ENCODE peak calls at places on chromosomes 6 and 20, in four cellular contexts. H is transverse colon, X is astrocyte, S is heart right ventricle. M is an unnamed sample.

GRCh38 chr6:158999154-158999668 is 791 bp downstream of the RSPH3 start:
- DNase-seq in S (no peak), X (peak; percentile 3), H (no peak), M (no peak)

GRCh38 chr20:32820698-32821378 is 1.1 kb downstream of the MAPRE1 start:
- DNase-seq in H (peak; percentile 11), X (no peak), S (no peak), M (peak; percentile 34)

GRCh38 chr20:58853466-58853865 is 950 bp downstream of the GNAS start:
- DNase-seq in H (no peak), S (no peak), X (no peak), M (no peak)

GRCh38 chr20:40489886-40490285 is 199.2 kb downstream of the MAFB start:
- DNase-seq in H (no peak), X (peak; percentile 46), S (no peak), M (no peak)

GRCh38 chr6:35804996-35805736 is at the start of gene LHFPL5:
- DNase-seq in H (peak; percentile 34), S (peak; percentile 16), X (no peak), M (peak; percentile 92)

GRCh38 chr6:156024339-156024738 is 568.7 kb upstream of the NOX3 start:
- DNase-seq in H (no peak), X (no peak), S (no peak), M (no peak)

GRCh38 chr6:117817992-117818391 is 89.1 kb upstream of the SLC35F1 start:
- DNase-seq in X (no peak), H (no peak), S (no peak), M (no peak)

GRCh38 chr6:84652356-84653026 is 111.9 kb downstream of the TBX18 start:
- DNase-seq in X (peak; percentile 92), S (no peak), H (no peak), M (no peak)

GRCh38 chr6:73710470-73710869 is 14.5 kb downstream of the CD109 start:
- DNase-seq in X (peak; percentile 78), S (no peak), H (no peak), M (no peak)

GRCh38 chr20:46681032-46681854 is 8.0 kb downstream of the TP53RK start:
- DNase-seq in X (no peak), H (peak; percentile 70), S (peak; percentile 40), M (peak; percentile 76)

GRCh38 chr20:46683620-46683938 is 5.7 kb downstream of the TP53RK start:
- DNase-seq in H (no peak), X (no peak), S (no peak), M (no peak)

GRCh38 chr20:46683939-46684750 is 5.1 kb downstream of the TP53RK start:
- DNase-seq in H (no peak), S (peak; percentile 38), X (peak; percentile 52), M (peak; percentile 81)

GRCh38 chr20:46682063-46682821 is 7.0 kb downstream of the TP53RK start:
- DNase-seq in X (no peak), S (no peak), H (no peak), M (peak; percentile 24)

GRCh38 chr20:46683068-46683477 is 6.2 kb downstream of the TP53RK start:
- DNase-seq in X (no peak), H (no peak), S (no peak), M (no peak)
- H3K4me1 ChIP-seq in X (peaks cover 11% of the 10 kb centered on the region), H (peaks cover 25% of the 10 kb centered on the region), S (peaks cover 65% of the 10 kb centered on the region), M (peaks cover 27% of the 10 kb centered on the region)

DNA sequence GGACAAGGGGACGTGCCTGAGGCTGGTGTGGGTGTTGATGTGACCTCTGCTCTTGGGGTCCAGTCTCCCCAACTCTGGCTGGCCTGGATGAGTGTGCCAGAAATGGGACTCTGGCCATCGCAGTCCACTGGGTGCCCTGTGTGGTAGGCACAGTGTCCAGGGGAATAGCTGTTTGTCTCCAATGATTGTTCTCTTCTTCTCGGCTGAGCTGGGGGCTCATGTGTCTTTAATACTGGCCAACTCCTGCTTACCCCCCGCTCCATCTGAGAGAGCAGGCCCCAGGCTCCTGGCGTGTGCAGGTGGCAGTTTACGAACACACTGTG is 45.0 kb downstream of the RBM38 start:
- DNase-seq in X (no peak), S (no peak), H (no peak), M (no peak)
- H3K27ac ChIP-seq in X (no peak overlapping the region), S (peak overlapping the region; percentile 59), H (no peak overlapping the region), M (no peak overlapping the region)

GRCh38 chr20:52060794-52061714 is 130.5 kb downstream of the ZFP64 start:
- DNase-seq in S (no peak), X (no peak), H (no peak), M (peak; percentile 81)
- TF ChIP-seq CTCF in S (peak; percentile 47), X (no peak), H (no peak), M (peak; percentile 72)

DNA sequence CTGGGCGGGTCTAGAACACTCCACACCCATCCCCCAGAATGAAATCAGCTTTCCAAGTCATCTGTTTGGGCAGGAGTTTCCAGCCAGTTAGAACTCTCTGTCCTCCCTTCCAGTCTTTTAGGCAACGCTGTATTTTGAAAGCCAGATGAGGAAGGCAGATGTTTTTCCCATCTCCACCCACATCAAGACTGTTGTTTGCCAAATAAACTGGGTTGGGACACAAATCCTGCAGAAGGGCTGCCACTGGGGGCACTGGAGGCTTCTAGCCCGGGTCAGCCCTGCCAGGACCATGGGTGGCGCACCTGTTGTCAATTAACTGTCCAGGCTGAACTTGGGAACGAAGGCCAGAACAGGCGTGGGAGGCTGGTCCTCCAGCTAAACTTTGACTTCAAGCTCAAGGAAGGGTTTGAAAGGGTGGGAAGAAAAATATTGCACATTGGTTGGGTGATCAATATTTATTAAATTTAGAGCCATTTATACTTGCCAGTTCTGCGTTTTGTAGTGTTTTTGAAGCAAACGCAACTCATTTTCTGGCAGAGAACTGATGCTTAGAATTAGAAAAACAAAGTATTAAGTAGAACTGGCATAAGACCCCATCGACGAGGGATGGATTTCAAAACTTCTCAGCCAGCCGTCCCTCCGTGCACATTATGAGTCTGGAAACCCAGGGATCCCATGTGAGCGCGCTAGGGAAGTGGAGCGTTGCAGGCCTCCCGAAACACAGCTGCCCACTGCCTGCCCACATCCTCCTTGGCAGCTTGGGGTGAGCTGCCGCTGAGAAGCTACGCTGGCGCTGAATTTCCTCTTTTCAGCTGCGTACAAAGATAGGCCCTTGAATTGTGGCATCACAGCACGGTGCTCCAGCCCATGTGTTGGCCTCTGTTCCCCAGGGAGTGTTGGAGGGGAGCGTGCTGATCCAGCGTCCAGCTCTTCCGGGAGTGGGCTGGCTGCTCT is 297.4 kb downstream of the QKI start:
- DNase-seq in H (peak; percentile 64), S (peak; percentile 83), X (no peak), M (no peak)
- H3K4me1 ChIP-seq in H (no peaks in the 10 kb centered on the region), S (peaks cover 61% of the 10 kb centered on the region), X (no peaks in the 10 kb centered on the region), M (no peaks in the 10 kb centered on the region)

DNA sequence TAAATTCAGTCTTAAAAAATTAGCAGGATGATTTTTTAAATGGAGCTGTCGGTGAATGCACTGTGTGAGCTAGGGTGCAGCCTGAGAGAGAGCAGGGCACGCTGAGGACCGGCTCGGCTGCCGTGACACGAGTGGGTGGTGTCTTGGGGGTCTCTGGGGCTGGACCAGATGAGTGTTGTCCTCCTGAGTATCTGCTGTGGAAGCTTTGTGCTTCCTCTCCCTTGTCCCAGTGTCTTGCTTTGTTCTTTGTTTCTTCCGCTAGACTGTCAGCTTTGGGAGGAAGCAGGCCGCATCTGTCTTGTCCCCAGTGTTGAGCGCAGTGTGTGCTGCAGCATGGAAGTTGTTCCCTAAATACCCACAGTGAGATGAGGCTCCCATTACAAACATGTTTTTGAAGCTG is 89.4 kb downstream of the RTN4IP1 start:
- DNase-seq in S (no peak), H (no peak), X (no peak), M (peak; percentile 47)
- H3K27ac ChIP-seq in S (peak overlapping the region; percentile 54), H (no peak overlapping the region), X (no peak overlapping the region), M (no peak overlapping the region)

GRCh38 chr20:35341366-35342028 is 49.3 kb upstream of the FAM83C start:
- DNase-seq in X (peak; percentile 77), S (no peak), H (no peak), M (no peak)

GRCh38 chr20:35345189-35345588 is 53.0 kb upstream of the FAM83C start:
- DNase-seq in H (no peak), X (no peak), S (no peak), M (no peak)

GRCh38 chr20:35344354-35344837 is 52.2 kb upstream of the FAM83C start:
- DNase-seq in H (peak; percentile 65), S (peak; percentile 16), X (peak; percentile 88), M (no peak)

GRCh38 chr20:35340436-35340835 is 48.2 kb upstream of the FAM83C start:
- DNase-seq in X (no peak), S (no peak), H (no peak), M (no peak)

DNA sequence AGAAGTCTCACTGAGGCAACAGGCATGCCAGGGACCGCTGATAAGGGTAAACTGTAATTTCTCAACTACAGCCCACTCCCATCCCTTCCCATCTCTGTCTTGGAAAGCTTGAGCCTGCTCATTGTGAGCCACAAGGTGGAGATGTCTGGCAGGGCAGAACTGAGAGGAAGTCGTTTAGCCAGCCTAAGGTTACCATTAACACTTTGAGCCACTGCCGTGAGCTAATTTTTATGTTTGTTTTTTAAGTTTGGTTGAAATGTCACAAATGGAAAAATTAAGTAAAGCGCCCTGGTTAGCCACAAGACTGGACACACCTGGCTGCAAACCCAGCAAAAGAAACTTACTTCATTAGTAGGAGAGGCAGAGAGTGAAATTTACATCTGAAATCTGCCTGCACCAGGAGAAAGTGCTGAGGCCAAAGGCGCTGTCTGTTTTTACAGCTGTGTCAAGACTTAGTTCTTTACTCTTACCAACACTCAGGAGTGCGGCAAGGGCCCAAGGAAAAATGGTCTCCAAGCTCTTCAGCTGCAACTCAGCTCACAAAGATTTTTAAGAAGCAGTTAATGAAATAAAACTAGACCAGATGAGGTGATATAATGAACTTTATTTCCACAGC is 50.0 kb upstream of the FAM83C start:
- DNase-seq in H (no peak), S (no peak), X (peak; percentile 54), M (peak; percentile 27)
- TF ChIP-seq CTCF in H (peak; percentile 14), S (peak; percentile 21), X (no peak), M (peak; percentile 40)

GRCh38 chr20:37363221-37364012 is 17.5 kb downstream of the SRC start:
- DNase-seq in X (no peak), H (no peak), S (no peak), M (no peak)

GRCh38 chr20:37364927-37365272 is 19.0 kb downstream of the SRC start:
- DNase-seq in H (no peak), S (no peak), X (no peak), M (no peak)

GRCh38 chr20:37362821-37363220 is 16.9 kb downstream of the SRC start:
- DNase-seq in S (no peak), X (no peak), H (no peak), M (no peak)

GRCh38 chr20:37365760-37366638 is 20.1 kb downstream of the SRC start:
- DNase-seq in S (no peak), H (no peak), X (no peak), M (no peak)

DNA sequence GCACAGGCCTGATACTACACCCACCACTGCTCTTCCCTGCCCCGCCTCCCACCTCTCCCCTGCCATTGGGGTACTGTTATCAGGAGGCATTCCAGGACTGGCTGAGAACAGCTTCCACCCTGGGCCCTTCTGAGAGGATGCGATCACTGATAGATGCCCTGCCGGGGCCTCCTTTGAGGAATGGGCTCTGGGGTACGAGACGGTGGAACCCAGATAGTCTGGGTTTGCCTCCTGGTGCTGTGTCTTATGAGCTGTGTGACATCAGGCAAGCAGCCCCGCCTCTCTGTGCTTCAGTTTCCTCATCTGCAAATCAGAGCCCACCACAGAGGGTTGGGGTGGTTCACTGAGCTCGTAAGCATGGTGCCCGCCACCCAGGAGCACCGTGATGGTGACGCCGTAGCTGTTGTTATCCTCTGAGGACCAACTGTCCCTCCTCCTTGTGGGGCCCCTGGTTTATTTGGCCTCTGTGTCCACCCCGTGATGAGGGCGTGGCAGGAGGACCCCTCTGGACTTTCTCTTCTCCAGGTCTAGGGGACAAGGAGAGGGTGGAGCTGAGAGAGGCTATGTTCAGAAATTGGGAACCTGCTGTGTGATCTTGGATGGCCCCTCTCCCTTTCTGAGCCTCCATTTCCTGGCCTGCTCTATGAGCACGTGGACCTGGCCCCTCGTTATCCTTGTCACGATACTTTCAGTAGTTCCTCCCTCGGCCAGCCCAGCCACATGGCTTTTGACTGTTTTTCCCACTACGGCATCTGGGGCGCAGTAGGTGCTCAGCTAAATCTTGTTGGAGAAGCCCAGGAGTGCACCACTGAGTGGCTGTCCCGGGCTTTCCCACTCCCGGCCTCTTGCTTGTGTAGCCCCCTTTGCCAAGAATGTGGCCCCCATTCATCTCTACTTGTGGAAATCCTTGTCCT is 18.3 kb downstream of the SRC start:
- DNase-seq in X (no peak), S (no peak), H (no peak), M (no peak)
- H3K4me1 ChIP-seq in X (no peaks in the 10 kb centered on the region), S (no peaks in the 10 kb centered on the region), H (no peaks in the 10 kb centered on the region), M (no peaks in the 10 kb centered on the region)